ENCODE peak calls at places on chromosome 16, in six cellular contexts. O, G, R, I, B and X are unnamed samples.

GRCh38 chr16:49821614-49822282 is 34.2 kb downstream of the ZNF423 start:
- DNase-seq in O (no peak), G (no peak), R (no peak), I (no peak), B (no peak), X (no peak)

GRCh38 chr16:47236716-47237115 is 93.0 kb upstream of the NETO2 start:
- DNase-seq in O (no peak), G (no peak), R (no peak), I (no peak), B (no peak), X (no peak)

GRCh38 chr16:12646490-12647274 is 157.0 kb downstream of the CPPED1 start:
- DNase-seq in O (peak), G (peak), R (peak), I (peak), B (peak), X (no peak)

GRCh38 chr16:89983550-89983949 is 35.0 kb downstream of the DEF8 start:
- DNase-seq in O (no peak), G (no peak), R (no peak), I (no peak), B (no peak), X (no peak)

GRCh38 chr16:52070341-52071057 is 476.4 kb downstream of the TOX3 start:
- DNase-seq in O (no peak), G (no peak), R (no peak), I (no peak), B (no peak), X (no peak)

GRCh38 chr16:14291941-14292825 is 221.1 kb downstream of the MRTFB start:
- DNase-seq in O (no peak), G (no peak), R (no peak), I (no peak), B (peak), X (no peak)

GRCh38 chr16:69338557-69339288 is 641 bp downstream of the COG8 start:
- DNase-seq in O (peak), G (peak), R (no peak), I (no peak), B (no peak), X (no peak)

GRCh38 chr16:69712277-69712676 is 14.1 kb downstream of the NQO1 start:
- DNase-seq in O (no peak), G (peak), R (no peak), I (no peak), B (no peak), X (no peak)

GRCh38 chr16:72172105-72173034 is at the start of gene PMFBP1:
- DNase-seq in O (peak), G (peak), R (peak), I (peak), B (peak), X (peak)

GRCh38 chr16:50476486-50477260 is 71.5 kb upstream of the NKD1 start:
- DNase-seq in O (no peak), G (no peak), R (no peak), I (no peak), B (no peak), X (no peak)

GRCh38 chr16:22962905-22963304 is 148.9 kb downstream of the HS3ST2 start:
- DNase-seq in O (no peak), G (no peak), R (no peak), I (no peak), B (no peak), X (no peak)

GRCh38 chr16:49483651-49484451 is 110.2 kb downstream of the C16orf78 start:
- DNase-seq in O (no peak), G (no peak), R (no peak), I (no peak), B (no peak), X (no peak)

GRCh38 chr16:55640714-55641327 is 15.0 kb upstream of the SLC6A2 start:
- DNase-seq in O (no peak), G (no peak), R (no peak), I (no peak), B (no peak), X (no peak)

GRCh38 chr16:14050297-14051027 is 20.7 kb upstream of the MRTFB start:
- DNase-seq in O (no peak), G (no peak), R (no peak), I (no peak), B (no peak), X (no peak)

GRCh38 chr16:19446300-19446846 is 28.7 kb downstream of the TMC5 start:
- DNase-seq in O (no peak), G (no peak), R (no peak), I (no peak), B (no peak), X (no peak)

GRCh38 chr16:57412584-57412983 is 8.0 kb downstream of the CCL17 start:
- DNase-seq in O (no peak), G (no peak), R (no peak), I (no peak), B (no peak), X (no peak)

GRCh38 chr16:57003439-57004386 is 14.4 kb downstream of the NLRC5 start:
- DNase-seq in O (no peak), G (no peak), R (no peak), I (no peak), B (no peak), X (no peak)

GRCh38 chr16:11133344-11133921 is 122.6 kb downstream of the SOCS1 start:
- DNase-seq in O (no peak), G (peak), R (peak), I (peak), B (peak), X (no peak)

GRCh38 chr16:9159839-9160550 is 68.6 kb downstream of the HAPSTR1 start:
- DNase-seq in O (peak), G (peak), R (no peak), I (peak), B (peak), X (no peak)

GRCh38 chr16:30009085-30009862 is 1.6 kb downstream of the DOC2A start:
- DNase-seq in O (no peak), G (no peak), R (no peak), I (no peak), B (no peak), X (no peak)

GRCh38 chr16:55842369-55843104 is 9.6 kb upstream of the CES1 start:
- DNase-seq in O (peak), G (peak), R (no peak), I (peak), B (peak), X (no peak)

GRCh38 chr16:81524382-81524781 is 79.8 kb downstream of the CMIP start:
- DNase-seq in O (no peak), G (no peak), R (no peak), I (no peak), B (no peak), X (no peak)

GRCh38 chr16:57908409-57908987 is 62.4 kb downstream of the CNGB1 start:
- DNase-seq in O (no peak), G (no peak), R (no peak), I (no peak), B (no peak), X (no peak)

GRCh38 chr16:71426069-71426879 is 15.6 kb downstream of the TLE7 start:
- DNase-seq in O (no peak), G (peak), R (no peak), I (peak), B (peak), X (peak)

GRCh38 chr16:25014500-25015147 is 545 bp downstream of the ARHGAP17 start:
- DNase-seq in O (peak), G (peak), R (no peak), I (peak), B (peak), X (no peak)

GRCh38 chr16:8736123-8736680 is 61.2 kb downstream of the TMEM186 start:
- DNase-seq in O (no peak), G (peak), R (no peak), I (no peak), B (no peak), X (no peak)

GRCh38 chr16:24670623-24671454 is 58.6 kb upstream of the TNRC6A start:
- DNase-seq in O (no peak), G (peak), R (no peak), I (peak), B (peak), X (no peak)

GRCh38 chr16:27097671-27098275 is 31.0 kb downstream of the C16orf82 start:
- DNase-seq in O (no peak), G (peak), R (no peak), I (peak), B (peak), X (no peak)

GRCh38 chr16:68272501-68273209 is 8.3 kb downstream of the SLC7A6 start:
- DNase-seq in O (peak), G (peak), R (no peak), I (no peak), B (no peak), X (no peak)

GRCh38 chr16:6020162-6020980 is 922.8 kb upstream of the EEF2KMT start:
- DNase-seq in O (no peak), G (no peak), R (no peak), I (no peak), B (no peak), X (no peak)

GRCh38 chr16:64308721-64309120 is 813.1 kb downstream of the CDH11 start:
- DNase-seq in O (no peak), G (no peak), R (no peak), I (no peak), B (no peak), X (no peak)

GRCh38 chr16:31487076-31487719 is 4.3 kb downstream of the SLC5A2 start:
- DNase-seq in O (no peak), G (no peak), R (no peak), I (no peak), B (no peak), X (no peak)

GRCh38 chr16:74987027-74987681 is 2.2 kb upstream of the WDR59 start:
- DNase-seq in O (no peak), G (no peak), R (no peak), I (no peak), B (no peak), X (no peak)

GRCh38 chr16:5616841-5617240 is 519.2 kb upstream of the EEF2KMT start:
- DNase-seq in O (no peak), G (no peak), R (no peak), I (no peak), B (no peak), X (no peak)

GRCh38 chr16:11020792-11021440 is 76.6 kb downstream of the CLEC16A start:
- DNase-seq in O (no peak), G (no peak), R (no peak), I (peak), B (peak), X (no peak)

GRCh38 chr16:14529010-14529669 is 100.9 kb downstream of the PARN start:
- DNase-seq in O (peak), G (peak), R (peak), I (peak), B (peak), X (peak)

GRCh38 chr16:84351630-84352029 is 16.7 kb upstream of the ATP2C2 start:
- DNase-seq in O (no peak), G (no peak), R (no peak), I (no peak), B (no peak), X (no peak)

GRCh38 chr16:68776821-68777485 is 39.9 kb downstream of the CDH1 start:
- DNase-seq in O (peak), G (peak), R (no peak), I (peak), B (no peak), X (peak)

GRCh38 chr16:23466162-23466885 is 13.3 kb upstream of the COG7 start:
- DNase-seq in O (no peak), G (no peak), R (peak), I (peak), B (peak), X (no peak)

GRCh38 chr16:830871-831570 is 30.5 kb upstream of the GNG13 start:
- DNase-seq in O (no peak), G (no peak), R (no peak), I (no peak), B (no peak), X (no peak)
- H3K4me3 ChIP-seq in O (no peak), G (no peak), R (no peak), I (no peak), B (no peak), X (no peak)

DNA sequence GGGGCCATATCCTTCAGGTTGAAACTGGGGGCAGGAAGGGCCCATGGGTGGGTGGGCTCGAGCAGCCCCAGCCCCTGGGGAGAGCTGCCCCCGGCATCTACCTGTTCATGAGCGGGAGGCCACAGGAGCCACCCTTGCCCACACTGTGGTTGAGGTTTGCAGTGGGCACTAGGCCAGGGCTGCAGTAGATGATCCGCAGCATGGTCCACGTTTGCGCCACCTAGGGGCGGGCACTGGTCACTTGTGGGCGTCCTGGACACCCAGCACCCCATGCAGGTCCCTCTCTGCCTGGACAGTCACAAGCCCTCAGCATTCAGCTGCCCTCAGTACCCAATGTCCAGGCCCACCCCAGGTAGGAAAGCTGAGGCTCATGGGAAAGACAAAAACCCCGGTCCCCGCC is 1.8 kb upstream of the JMJD8 start:
- DNase-seq in O (no peak), G (peak), R (no peak), I (peak), B (peak), X (no peak)
- TF ChIP-seq CTCF in O (peak), G (peak), R (peak), I (peak), B (peak), X (peak)

GRCh38 chr16:85567101-85567866 is 45.8 kb upstream of the GSE1 start:
- DNase-seq in O (no peak), G (no peak), R (no peak), I (no peak), B (no peak), X (no peak)
- H3K4me3 ChIP-seq in O (no peak), G (no peak), R (no peak), I (no peak), B (no peak), X (no peak)

DNA sequence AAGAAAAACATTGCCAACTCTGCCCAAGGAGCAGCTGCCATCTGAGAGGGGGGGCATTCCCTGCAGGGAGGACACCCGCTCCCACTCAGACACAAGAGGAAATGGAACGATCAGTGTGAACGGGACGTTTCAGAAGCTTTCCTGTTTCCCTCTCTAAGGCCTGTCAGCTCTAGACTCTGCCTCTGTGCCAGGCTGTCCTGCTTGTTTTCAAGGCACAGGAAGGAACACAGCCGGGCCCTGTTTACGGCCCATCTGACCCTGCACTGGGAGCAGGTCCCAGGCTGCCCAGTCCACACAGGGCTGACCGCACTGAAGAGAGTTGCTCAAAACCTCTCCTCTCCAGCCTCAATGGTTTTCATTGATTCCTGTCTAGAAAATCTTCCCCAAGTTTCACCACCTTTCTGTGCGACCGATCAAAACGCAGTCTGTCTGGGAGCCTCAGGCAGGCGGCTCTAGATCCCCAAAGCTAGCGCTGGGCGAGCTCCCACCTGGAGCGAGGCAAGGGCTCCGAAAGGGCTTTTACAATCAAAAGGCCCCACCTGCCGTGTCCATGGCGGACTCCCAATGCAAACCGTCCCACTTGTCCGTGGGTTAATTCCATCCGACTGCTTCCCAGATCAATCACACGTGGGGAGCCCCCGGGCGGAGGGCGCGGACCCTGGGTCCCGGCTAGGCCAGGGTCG is 1.5 kb downstream of the PIEZO1 start:
- DNase-seq in O (peak), G (no peak), R (no peak), I (peak), B (peak), X (no peak)
- TF ChIP-seq CTCF in O (no peak), G (no peak), R (no peak), I (no peak), B (no peak), X (no peak)

GRCh38 chr16:59046335-59046734 is 312.2 kb upstream of the GOT2 start:
- DNase-seq in O (no peak), G (no peak), R (peak), I (peak), B (peak), X (no peak)

GRCh38 chr16:59042296-59042695 is 308.2 kb upstream of the GOT2 start:
- DNase-seq in O (no peak), G (no peak), R (no peak), I (no peak), B (no peak), X (no peak)

GRCh38 chr16:59045496-59045895 is 311.4 kb upstream of the GOT2 start:
- DNase-seq in O (no peak), G (no peak), R (no peak), I (peak), B (peak), X (no peak)

GRCh38 chr16:59047114-59047513 is 313.0 kb upstream of the GOT2 start:
- DNase-seq in O (no peak), G (no peak), R (no peak), I (no peak), B (no peak), X (no peak)

GRCh38 chr16:59044616-59045015 is 310.5 kb upstream of the GOT2 start:
- DNase-seq in O (no peak), G (no peak), R (no peak), I (peak), B (no peak), X (no peak)
- H3K4me3 ChIP-seq in O (no peak), G (no peak), R (no peak), I (no peak), B (no peak), X (no peak)

GRCh38 chr16:2762711-2763110 is 10.3 kb downstream of the SRRM2 start:
- DNase-seq in O (no peak), G (no peak), R (no peak), I (no peak), B (no peak), X (no peak)

GRCh38 chr16:2763173-2763572 is 10.7 kb downstream of the SRRM2 start:
- DNase-seq in O (no peak), G (no peak), R (no peak), I (no peak), B (no peak), X (no peak)

GRCh38 chr16:2765462-2766404 is 11.3 kb downstream of the ELOB start:
- DNase-seq in O (no peak), G (no peak), R (no peak), I (no peak), B (no peak), X (no peak)

GRCh38 chr16:2766430-2767139 is 10.5 kb downstream of the ELOB start:
- DNase-seq in O (no peak), G (no peak), R (no peak), I (no peak), B (no peak), X (no peak)

DNA sequence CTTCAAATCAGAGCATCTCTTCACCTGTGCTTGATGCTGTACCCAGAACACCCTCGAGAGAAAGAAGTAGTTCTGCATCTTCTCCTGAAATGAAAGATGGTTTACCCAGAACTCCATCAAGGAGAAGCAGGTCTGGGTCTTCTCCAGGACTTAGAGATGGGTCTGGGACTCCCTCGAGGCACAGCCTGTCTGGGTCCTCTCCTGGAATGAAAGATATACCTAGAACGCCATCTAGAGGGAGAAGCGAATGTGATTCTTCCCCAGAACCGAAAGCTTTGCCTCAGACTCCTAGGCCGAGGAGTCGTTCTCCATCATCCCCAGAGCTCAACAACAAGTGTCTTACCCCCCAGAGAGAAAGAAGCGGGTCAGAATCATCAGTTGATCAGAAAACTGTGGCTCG is 12.3 kb downstream of the SRRM2 start:
- DNase-seq in O (no peak), G (no peak), R (no peak), I (no peak), B (no peak), X (no peak)
- TF ChIP-seq CTCF in O (no peak), G (no peak), R (no peak), I (no peak), B (no peak), X (no peak)